ENCODE peak calls at places on chromosomes 16 and 17, in ten cellular contexts. S, P, Y, A, B, D, V, C, T and M are unnamed samples.

GRCh38 chr17:12053552-12053951 is 32.9 kb downstream of the MAP2K4 start:
- DNase-seq in A (no peak), Y (no peak), S (no peak), V (no peak), P (no peak), D (no peak), C (no peak), B (no peak), T (no peak), M (no peak)

GRCh38 chr17:80817861-80818260 is 173.8 kb upstream of the CHMP6 start:
- DNase-seq in V (no peak), Y (no peak), D (no peak), A (no peak), S (no peak), B (no peak), T (no peak), P (no peak), C (peak), M (no peak)

GRCh38 chr16:47046726-47047602 is 73.5 kb upstream of the DNAJA2 start:
- DNase-seq in P (no peak), D (no peak), Y (no peak), C (no peak), V (no peak), S (no peak), T (no peak), A (no peak), B (no peak), M (no peak)

GRCh38 chr17:15965510-15965909 is 20.6 kb downstream of the ADORA2B start:
- DNase-seq in B (no peak), T (no peak), S (no peak), P (no peak), D (peak), Y (no peak), A (no peak), C (no peak), V (no peak), M (no peak)

GRCh38 chr17:17819561-17819995 is 17.2 kb downstream of the SREBF1 start:
- DNase-seq in Y (peak), V (peak), P (peak), D (no peak), S (no peak), B (peak), A (no peak), T (no peak), C (peak), M (no peak)

GRCh38 chr16:15947983-15948509 is 1.4 kb upstream of the ABCC1 start:
- DNase-seq in Y (no peak), D (no peak), S (no peak), B (no peak), C (no peak), V (no peak), A (no peak), P (no peak), T (no peak), M (no peak)

GRCh38 chr17:66675991-66676371 is 158.9 kb upstream of the CACNG5 start:
- DNase-seq in B (no peak), P (no peak), A (no peak), C (no peak), T (no peak), S (no peak), D (no peak), V (peak), Y (no peak), M (no peak)

GRCh38 chr17:38727661-38728220 is 2.4 kb upstream of the CISD3 start:
- DNase-seq in D (no peak), Y (no peak), T (no peak), C (no peak), V (no peak), B (no peak), P (no peak), S (no peak), A (no peak), M (no peak)

GRCh38 chr17:9023389-9024210 is 2.3 kb downstream of the NTN1 start:
- DNase-seq in S (no peak), P (no peak), B (no peak), Y (no peak), D (peak), C (no peak), T (no peak), V (no peak), A (no peak), M (no peak)

GRCh38 chr17:55577687-55578086 is 66.4 kb upstream of the SMIM36 start:
- DNase-seq in C (peak), V (no peak), Y (no peak), A (no peak), D (no peak), T (no peak), S (no peak), B (no peak), P (no peak), M (no peak)

GRCh38 chr16:3525951-3526350 is 25.1 kb downstream of the CLUAP1 start:
- DNase-seq in T (no peak), S (no peak), P (no peak), Y (no peak), V (no peak), D (no peak), B (no peak), A (no peak), C (no peak), M (no peak)

GRCh38 chr16:89920723-89921122 is 2.1 kb downstream of the MC1R start:
- DNase-seq in Y (no peak), C (peak), V (no peak), D (no peak), P (no peak), B (no peak), S (no peak), A (no peak), T (no peak), M (no peak)

GRCh38 chr17:67834634-67835033 is 9.3 kb downstream of the BPTF start:
- DNase-seq in P (no peak), S (no peak), D (no peak), V (no peak), T (no peak), B (no peak), C (no peak), A (no peak), Y (no peak), M (no peak)

DNA sequence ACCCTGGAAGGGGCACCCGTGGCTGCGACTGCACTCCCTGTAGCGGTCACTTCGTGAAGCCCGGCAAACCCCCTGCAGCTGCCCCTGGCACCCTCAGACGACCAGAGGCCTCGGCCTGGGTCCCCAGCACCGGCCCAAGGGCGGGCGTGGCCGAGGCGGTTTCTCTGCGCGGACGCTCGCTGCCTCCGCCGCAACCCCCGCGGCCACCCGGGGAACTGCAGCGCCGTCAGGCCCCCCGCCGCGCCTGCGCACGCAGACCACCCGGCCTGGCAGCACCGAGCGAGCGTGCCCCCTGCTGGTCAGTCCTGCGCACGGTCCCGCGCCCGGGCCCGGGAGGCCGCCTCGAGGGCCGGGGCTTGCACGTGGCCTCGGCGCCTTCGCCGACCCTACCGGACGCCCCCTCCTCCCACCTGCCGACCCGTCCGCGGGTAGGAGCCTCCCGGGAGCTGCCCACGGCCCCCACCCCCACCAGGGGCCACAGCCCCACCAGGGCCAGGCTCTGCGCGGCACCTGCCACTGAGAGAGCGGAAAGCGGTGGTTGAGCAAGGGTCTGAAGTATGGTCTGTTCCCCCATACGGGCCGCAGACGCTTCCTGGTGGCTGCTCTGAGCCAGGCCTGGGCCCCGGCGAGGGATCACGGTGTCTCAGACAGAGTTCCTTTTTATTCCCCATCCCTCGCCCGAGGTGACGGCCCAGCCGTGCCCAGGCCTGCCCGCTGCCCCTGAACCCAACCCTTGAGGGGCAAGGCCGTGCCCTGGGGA is 11.5 kb upstream of the HS3ST6 start:
- DNase-seq in B (peak), D (peak), V (peak), T (peak), C (peak), S (no peak), P (peak), A (peak), Y (peak), M (peak)
- H3K27ac ChIP-seq in B (peak), D (no peak), V (peak), T (peak), C (peak), S (peak), P (peak), A (peak), Y (peak), M (no peak)

GRCh38 chr16:57044931-57045693 is 47.3 kb upstream of the CPNE2 start:
- DNase-seq in S (no peak), C (peak), T (no peak), B (no peak), Y (no peak), D (no peak), A (no peak), V (no peak), P (no peak), M (no peak)
- H3K27ac ChIP-seq in S (no peak), C (peak), T (no peak), B (no peak), Y (no peak), D (no peak), A (no peak), V (no peak), P (no peak), M (no peak)

GRCh38 chr16:12971216-12971615 is 69.8 kb downstream of the SHISA9 start:
- DNase-seq in Y (peak), C (no peak), B (no peak), P (no peak), A (peak), S (no peak), D (no peak), T (no peak), V (peak), M (peak)

GRCh38 chr16:12975766-12976165 is 74.4 kb downstream of the SHISA9 start:
- DNase-seq in Y (no peak), S (no peak), C (no peak), T (no peak), B (no peak), A (no peak), P (no peak), D (no peak), V (no peak), M (no peak)

GRCh38 chr16:12976491-12976890 is 75.1 kb downstream of the SHISA9 start:
- DNase-seq in V (no peak), P (no peak), B (no peak), D (no peak), S (no peak), T (no peak), Y (no peak), C (no peak), A (no peak), M (no peak)

GRCh38 chr16:12976936-12977335 is 75.5 kb downstream of the SHISA9 start:
- DNase-seq in S (no peak), P (no peak), B (no peak), C (no peak), V (no peak), D (peak), A (no peak), T (no peak), Y (no peak), M (no peak)

DNA sequence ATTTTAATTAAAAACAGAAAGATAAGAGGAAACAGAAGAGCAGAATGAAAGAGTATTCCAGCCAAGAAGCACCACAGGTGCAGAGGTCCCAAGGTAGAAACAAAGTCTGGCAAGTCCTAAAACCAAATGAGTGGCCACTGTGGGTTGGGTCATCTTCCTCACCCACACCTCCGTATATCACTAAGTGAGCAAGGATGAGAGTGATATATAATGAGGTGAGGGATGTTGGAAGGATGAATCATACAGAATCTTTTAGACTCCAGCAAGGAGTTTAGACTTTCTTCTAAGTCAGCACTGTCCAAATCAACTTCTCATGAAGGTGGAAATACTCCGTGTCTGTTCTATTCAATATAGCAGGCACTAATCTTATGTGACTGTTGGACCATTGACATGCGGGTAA is 70.8 kb downstream of the SHISA9 start:
- DNase-seq in C (no peak), V (no peak), B (no peak), A (no peak), S (no peak), Y (no peak), P (no peak), D (no peak), T (no peak), M (no peak)
- H3K27ac ChIP-seq in C (no peak), V (no peak), B (no peak), A (no peak), S (no peak), Y (no peak), P (no peak), D (no peak), T (no peak), M (no peak)

DNA sequence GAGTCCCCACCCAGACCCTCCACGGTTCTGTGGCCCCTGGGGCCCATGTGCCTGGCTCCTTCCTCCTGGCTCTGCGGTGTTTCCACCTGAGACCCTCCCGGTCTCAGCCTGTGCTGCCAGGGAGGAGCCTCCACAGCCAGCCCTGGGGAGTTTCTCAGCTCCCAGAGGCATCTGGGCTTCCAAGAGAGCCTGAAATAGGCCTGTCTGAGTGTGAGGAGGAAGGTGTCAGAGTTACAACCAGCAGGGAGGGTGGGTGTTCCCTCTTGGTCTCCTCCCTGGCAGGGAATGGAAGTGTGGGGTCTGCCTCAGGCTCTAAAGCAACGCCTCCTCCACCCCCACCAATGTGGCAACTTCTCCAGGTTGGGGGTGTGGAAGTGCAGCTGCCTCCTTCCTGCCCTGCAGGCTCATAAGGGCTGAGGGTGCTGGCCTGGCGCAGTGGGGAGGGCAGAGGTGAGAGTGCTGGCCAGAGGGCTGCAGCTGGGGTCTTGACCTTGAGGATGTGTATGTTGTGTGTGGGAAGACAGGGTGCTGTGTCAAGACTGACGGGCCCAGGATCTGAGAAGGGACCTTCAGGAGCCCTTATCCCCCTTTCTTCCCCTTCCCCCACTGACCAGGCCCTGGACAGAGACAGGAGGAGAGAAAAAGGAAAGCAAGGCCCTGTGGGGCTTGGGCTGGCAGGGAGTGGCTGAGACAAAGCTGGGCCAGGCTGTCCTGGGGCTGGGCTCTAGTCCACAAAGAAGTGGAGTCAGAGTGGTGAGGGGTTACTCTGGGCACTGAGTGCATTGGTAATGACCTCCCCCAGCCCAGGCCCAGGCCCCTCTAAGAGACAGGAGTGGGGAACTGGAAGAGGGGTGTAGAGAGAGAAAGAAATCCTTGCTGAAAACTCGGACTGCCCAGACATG is 2.4 kb downstream of the CYGB start:
- DNase-seq in A (no peak), V (peak), P (no peak), D (no peak), B (no peak), T (no peak), C (no peak), S (no peak), Y (no peak), M (no peak)
- H3K27ac ChIP-seq in A (peak), V (no peak), P (peak), D (no peak), B (peak), T (peak), C (no peak), S (no peak), Y (no peak), M (no peak)